ENCODE peak calls at places on chromosomes 12 and 14, in eight cellular contexts. N is mammary epithelial cell, K is A172, H is NCI-H1092 treated with DMSO at 0.1 percent for 48 hours, B is NCI-H2029, W is endodermal cell, T is GM20000, G is ACHN. D is an unnamed sample.

GRCh38 chr14:74980746-74981661 is 21.7 kb upstream of the EIF2B2 start:
- DNase-seq in N (no peak), K (peak; percentile 86), H (peak; percentile 65), B (no peak), W (peak; percentile 90), T (no peak), G (peak; percentile 48), D (no peak)

GRCh38 chr12:87274594-87275245 is 754.5 kb downstream of the C12orf50 start:
- DNase-seq in N (peak; percentile 7), K (peak; percentile 39), H (peak; percentile 6), B (no peak), W (no peak), T (no peak), G (peak; percentile 62), D (peak; percentile 2)

GRCh38 chr12:64837427-64837826 is 13.0 kb downstream of the TBC1D30 start:
- DNase-seq in N (no peak), K (no peak), H (no peak), B (no peak), W (peak; percentile 68), T (no peak), G (no peak), D (no peak)

GRCh38 chr14:93234798-93235197 is 27.7 kb downstream of the UBR7 start:
- DNase-seq in N (peak; percentile 79), K (peak; percentile 23), H (no peak), B (no peak), W (no peak), T (peak; percentile 15), G (peak; percentile 29), D (peak; percentile 76)

GRCh38 chr14:20469890-20470858 is 968 bp downstream of the PNP start:
- DNase-seq in N (peak; percentile 86), K (peak; percentile 63), H (peak; percentile 81), B (peak; percentile 35), W (peak; percentile 80), T (peak; percentile 30), G (peak; percentile 82), D (peak; percentile 74)

GRCh38 chr12:91272456-91273063 is 89.9 kb upstream of the DCN start:
- DNase-seq in N (no peak), K (no peak), H (no peak), B (no peak), W (peak; percentile 68), T (no peak), G (no peak), D (no peak)

GRCh38 chr14:67187210-67187609 is 2.0 kb upstream of the GARIN2 start:
- DNase-seq in N (peak; percentile 84), K (peak; percentile 93), H (no peak), B (no peak), W (no peak), T (no peak), G (peak; percentile 92), D (peak; percentile 77)

GRCh38 chr12:118582863-118583262 is 206.5 kb downstream of the SUDS3 start:
- DNase-seq in N (no peak), K (no peak), H (no peak), B (no peak), W (no peak), T (no peak), G (no peak), D (no peak)

GRCh38 chr12:3772380-3772779 is 19.5 kb upstream of the CRACR2A start:
- DNase-seq in N (no peak), K (no peak), H (no peak), B (no peak), W (no peak), T (no peak), G (no peak), D (peak; percentile 16)

GRCh38 chr12:109435428-109436180 is 41.5 kb downstream of the KCTD10 start:
- DNase-seq in N (no peak), K (no peak), H (no peak), B (no peak), W (peak; percentile 68), T (no peak), G (no peak), D (no peak)

GRCh38 chr12:79326663-79327062 is 364.1 kb downstream of the PAWR start:
- DNase-seq in N (peak; percentile 14), K (no peak), H (no peak), B (no peak), W (no peak), T (no peak), G (no peak), D (no peak)

GRCh38 chr12:93846936-93847516 is 169.9 kb downstream of the CRADD start:
- DNase-seq in N (no peak), K (no peak), H (no peak), B (no peak), W (no peak), T (no peak), G (no peak), D (no peak)

GRCh38 chr14:105890474-105891220 is 364.3 kb downstream of the TMEM121 start:
- DNase-seq in N (no peak), K (no peak), H (no peak), B (no peak), W (peak; percentile 11), T (no peak), G (no peak), D (no peak)

GRCh38 chr12:57517187-57517586 is 3.1 kb downstream of the DDIT3 start:
- DNase-seq in N (peak; percentile 11), K (peak; percentile 56), H (no peak), B (no peak), W (no peak), T (no peak), G (peak; percentile 39), D (peak; percentile 39)

GRCh38 chr12:85350356-85350755 is 70.3 kb downstream of the ALX1 start:
- DNase-seq in N (no peak), K (no peak), H (no peak), B (no peak), W (peak; percentile 54), T (no peak), G (no peak), D (no peak)

GRCh38 chr12:61213646-61214045 is 1046.6 kb upstream of the USP15 start:
- DNase-seq in N (no peak), K (no peak), H (no peak), B (peak; percentile 75), W (no peak), T (no peak), G (no peak), D (no peak)

GRCh38 chr12:91333966-91334365 is 151.3 kb upstream of the DCN start:
- DNase-seq in N (no peak), K (no peak), H (no peak), B (no peak), W (no peak), T (no peak), G (no peak), D (no peak)

GRCh38 chr12:23055004-23055403 is 430.0 kb downstream of the ETNK1 start:
- DNase-seq in N (peak; percentile 54), K (peak; percentile 9), H (peak; percentile 6), B (no peak), W (peak; percentile 93), T (no peak), G (peak; percentile 47), D (no peak)

GRCh38 chr12:127381043-127381668 is 885.8 kb upstream of the TMEM132C start:
- DNase-seq in N (peak; percentile 21), K (no peak), H (peak; percentile 65), B (peak; percentile 70), W (peak; percentile 95), T (peak; percentile 75), G (peak; percentile 70), D (peak; percentile 89)

GRCh38 chr14:101368629-101369028 is 192.7 kb upstream of the DIO3 start:
- DNase-seq in N (no peak), K (no peak), H (no peak), B (no peak), W (no peak), T (no peak), G (no peak), D (no peak)

GRCh38 chr14:90828642-90829487 is 12.6 kb upstream of the TTC7B start:
- DNase-seq in N (no peak), K (no peak), H (no peak), B (no peak), W (no peak), T (peak; percentile 70), G (no peak), D (no peak)

GRCh38 chr14:105069554-105069886 is 4.3 kb upstream of the GPR132 start:
- DNase-seq in N (no peak), K (no peak), H (no peak), B (no peak), W (no peak), T (no peak), G (no peak), D (no peak)